ENCODE peak calls at places on chromosomes 1 and 21, in eight cellular contexts. D is body of pancreas; K is psoas muscle; P is fibroblast of pulmonary artery; V is PC-9; A is CD8-positive, alpha-beta T cell; B is adrenal gland; U is ovary. H is an unnamed sample.
A peak's percentile ranks its signal among the peaks of the same experiment; 100 is the strongest.

GRCh38 chr1:9729523-9729922 is 78.0 kb downstream of the PIK3CD start:
- DNase-seq in A (no peak), P (no peak), D (no peak), U (no peak), V (no peak), B (no peak), K (no peak), H (no peak)

GRCh38 chr1:231606712-231607111 is 19.9 kb upstream of the DISC1 start:
- DNase-seq in D (no peak), P (no peak), K (no peak), U (no peak), B (no peak), V (peak; percentile 82), A (no peak), H (no peak)

GRCh38 chr1:101509370-101509769 is 272.6 kb downstream of the S1PR1 start:
- DNase-seq in K (no peak), P (no peak), U (peak; percentile 18), V (no peak), D (no peak), B (no peak), A (no peak), H (no peak)

GRCh38 chr1:44791364-44791801 is 3.4 kb upstream of the BEST4 start:
- DNase-seq in U (no peak), P (no peak), A (no peak), D (no peak), V (no peak), B (no peak), K (no peak), H (no peak)

GRCh38 chr21:29025328-29025713 is 853 bp downstream of the USP16 start:
- DNase-seq in K (no peak), B (no peak), V (no peak), D (no peak), U (no peak), A (peak; percentile 32), P (peak; percentile 15), H (peak; percentile 17)

GRCh38 chr1:67429011-67429527 is 1.1 kb downstream of the SERBP1 start:
- DNase-seq in D (no peak), K (no peak), P (peak; percentile 24), B (no peak), V (no peak), A (peak; percentile 28), U (no peak), H (peak; percentile 38)

GRCh38 chr1:10701145-10701544 is 95.3 kb downstream of the CASZ1 start:
- DNase-seq in B (no peak), U (no peak), K (no peak), V (no peak), P (no peak), A (no peak), D (no peak), H (no peak)

GRCh38 chr1:93874025-93874651 is 4.9 kb downstream of the DNTTIP2 start:
- DNase-seq in K (no peak), P (peak; percentile 68), A (no peak), B (no peak), D (no peak), U (no peak), V (peak; percentile 52), H (peak; percentile 36)

GRCh38 chr1:8687053-8687452 is 130.4 kb downstream of the RERE start:
- DNase-seq in B (no peak), K (no peak), U (no peak), A (no peak), V (no peak), P (peak; percentile 62), D (peak; percentile 32), H (no peak)

GRCh38 chr1:243609698-243610097 is 240.3 kb downstream of the AKT3 start:
- DNase-seq in D (no peak), A (no peak), B (no peak), K (no peak), P (no peak), V (no peak), U (no peak), H (no peak)

GRCh38 chr21:36727886-36728285 is 29.0 kb downstream of the SIM2 start:
- DNase-seq in K (no peak), B (no peak), D (no peak), P (no peak), U (no peak), A (no peak), V (no peak), H (no peak)
- TF ChIP-seq CTCF in K (no peak), B (no peak), D (no peak), P (no peak), U (no peak), A (no peak), V (no peak), H (no peak)

GRCh38 chr1:219812491-219813221 is 115.7 kb downstream of the SLC30A10 start:
- DNase-seq in B (peak; percentile 38), V (peak; percentile 67), D (peak; percentile 53), U (peak; percentile 23), A (no peak), P (peak; percentile 82), K (no peak), H (peak; percentile 85)
- TF ChIP-seq CTCF in B (peak; percentile 80), V (peak; percentile 93), D (peak; percentile 83), U (no peak), A (peak; percentile 11), P (peak; percentile 91), K (peak; percentile 53), H (peak; percentile 99)

GRCh38 chr1:151801846-151802245 is 3.4 kb downstream of the LINGO4 start:
- DNase-seq in U (no peak), K (no peak), B (no peak), P (no peak), V (no peak), D (no peak), A (no peak), H (no peak)

GRCh38 chr1:151802372-151802771 is 2.8 kb downstream of the LINGO4 start:
- DNase-seq in P (no peak), A (no peak), B (no peak), U (no peak), V (no peak), D (no peak), K (no peak), H (no peak)

GRCh38 chr1:151803915-151804314 is 1.3 kb downstream of the LINGO4 start:
- DNase-seq in U (no peak), D (no peak), A (no peak), K (no peak), B (no peak), P (no peak), V (no peak), H (no peak)

GRCh38 chr1:151801310-151801820 is 3.9 kb downstream of the LINGO4 start:
- DNase-seq in U (no peak), K (no peak), A (no peak), P (no peak), V (no peak), B (no peak), D (no peak), H (no peak)

GRCh38 chr1:151803164-151803563 is 2.1 kb downstream of the LINGO4 start:
- DNase-seq in V (no peak), D (no peak), U (no peak), B (no peak), P (no peak), A (no peak), K (no peak), H (no peak)
- TF ChIP-seq CTCF in V (no peak), D (no peak), U (no peak), B (no peak), P (no peak), A (no peak), K (no peak), H (no peak)

GRCh38 chr1:70143052-70143659 is 62.2 kb downstream of the LRRC40 start:
- DNase-seq in B (no peak), U (no peak), V (no peak), K (no peak), P (peak; percentile 55), D (no peak), A (no peak), H (no peak)
- TF ChIP-seq CTCF in B (peak; percentile 30), U (no peak), V (peak; percentile 37), K (peak; percentile 36), P (peak; percentile 27), D (no peak), A (no peak), H (no peak)

GRCh38 chr1:43225168-43225567 is 44.6 kb upstream of the TMEM125 start:
- DNase-seq in K (no peak), P (peak; percentile 29), D (no peak), U (no peak), V (peak; percentile 40), B (no peak), A (no peak), H (peak; percentile 45)

GRCh38 chr1:43222876-43223275 is 46.9 kb upstream of the TMEM125 start:
- DNase-seq in K (no peak), U (no peak), B (no peak), V (no peak), D (no peak), P (no peak), A (no peak), H (no peak)

GRCh38 chr1:43232071-43232470 is 37.7 kb upstream of the TMEM125 start:
- DNase-seq in D (no peak), U (no peak), P (peak; percentile 82), V (peak; percentile 48), B (no peak), K (no peak), A (no peak), H (peak; percentile 64)

GRCh38 chr1:43229831-43230780 is 39.7 kb upstream of the TMEM125 start:
- DNase-seq in B (no peak), K (no peak), D (no peak), A (no peak), U (no peak), V (no peak), P (no peak), H (no peak)

DNA sequence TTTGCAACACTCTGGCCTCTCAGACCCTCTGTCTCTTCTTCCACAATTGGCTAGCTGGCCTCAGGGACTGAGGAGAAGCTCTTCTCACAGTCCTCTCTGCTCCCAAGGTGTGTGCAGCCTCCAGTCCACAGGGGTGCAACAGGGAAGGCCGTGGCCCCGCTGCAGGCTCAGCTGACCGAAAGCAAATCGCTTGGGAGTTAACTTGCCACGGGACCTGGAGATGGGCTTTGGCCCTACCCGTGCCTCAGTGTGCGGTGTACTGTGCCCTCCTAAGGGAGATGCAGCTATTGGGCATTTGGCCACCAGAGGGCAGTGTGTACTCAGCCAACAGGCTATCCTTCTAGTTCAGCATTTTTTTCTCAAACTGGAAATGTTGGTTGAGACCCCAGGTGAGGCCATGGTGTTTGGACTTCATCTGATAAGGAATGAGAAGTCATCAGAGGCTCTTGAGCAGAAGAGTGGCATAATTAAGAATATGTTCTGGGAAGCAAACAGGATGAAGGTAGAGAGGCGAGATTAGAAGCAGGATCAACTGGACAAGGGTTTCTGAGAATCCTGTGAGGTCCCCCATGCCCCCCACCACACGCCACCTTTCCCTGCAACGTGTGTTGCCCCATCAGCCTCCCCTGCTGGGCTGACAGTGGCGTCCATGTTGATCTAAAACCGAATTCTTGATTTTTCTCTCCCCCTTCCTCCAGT is 42.5 kb upstream of the TMEM125 start:
- DNase-seq in U (peak; percentile 88), P (peak; percentile 79), V (peak; percentile 73), K (peak; percentile 88), D (peak; percentile 91), A (peak; percentile 78), B (peak; percentile 91), H (peak; percentile 80)
- TF ChIP-seq CTCF in U (peak; percentile 80), P (peak; percentile 97), V (peak; percentile 97), K (peak; percentile 96), D (peak; percentile 90), A (peak; percentile 83), B (peak; percentile 91), H (peak; percentile 71)

DNA sequence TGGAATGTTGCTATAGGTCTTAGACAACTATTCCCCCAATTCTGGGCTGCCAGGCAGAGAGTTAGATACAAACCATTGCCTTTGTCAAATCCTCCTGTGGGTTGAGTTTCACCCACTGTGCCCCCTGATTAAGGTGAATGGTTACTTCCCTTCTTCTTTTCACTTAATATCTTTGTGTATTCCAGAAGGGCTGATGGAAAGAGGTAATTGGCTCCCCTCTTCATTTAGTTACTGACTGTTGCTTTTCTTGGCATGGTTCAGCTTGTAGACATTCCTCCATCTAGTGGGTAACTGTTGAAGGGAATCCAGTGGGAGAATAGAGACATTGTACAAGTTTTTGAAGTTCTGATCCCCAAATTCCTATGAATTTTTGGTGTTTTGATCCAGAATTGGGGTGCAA is 43.8 kb upstream of the MACF1 start:
- DNase-seq in U (no peak), V (no peak), P (no peak), K (no peak), D (no peak), B (no peak), A (no peak), H (no peak)
- TF ChIP-seq CTCF in U (no peak), V (no peak), P (peak; percentile 35), K (no peak), D (no peak), B (no peak), A (no peak), H (no peak)